ENCODE peak calls at places on chromosomes 4 and X, in four cellular contexts. One of them, this sample, is unnamed.

GRCh38 chr4:158255727-158256324 is 45.5 kb downstream of the TMEM144 start:
- DNase-seq in heart left ventricle: no peak
- DNase-seq in tibial nerve: peak; percentile 47
- DNase-seq in colonic mucosa: no peak
- DNase-seq in this sample: no peak

GRCh38 chrX:38857736-38858432 is 56.6 kb downstream of the MID1IP1 start:
- DNase-seq in heart left ventricle: no peak
- DNase-seq in tibial nerve: no peak
- DNase-seq in colonic mucosa: no peak
- DNase-seq in this sample: no peak

GRCh38 chrX:130114141-130114561 is 3.9 kb upstream of the ELF4 start:
- DNase-seq in heart left ventricle: no peak
- DNase-seq in tibial nerve: no peak
- DNase-seq in colonic mucosa: no peak
- DNase-seq in this sample: no peak

GRCh38 chrX:149274516-149275105 is 230.5 kb downstream of the IDS start:
- DNase-seq in heart left ventricle: no peak
- DNase-seq in tibial nerve: no peak
- DNase-seq in colonic mucosa: no peak
- DNase-seq in this sample: no peak

GRCh38 chr4:52037730-52038108 is 380 bp downstream of the SGCB start:
- DNase-seq in heart left ventricle: peak; percentile 60
- DNase-seq in tibial nerve: no peak
- DNase-seq in colonic mucosa: peak; percentile 33
- DNase-seq in this sample: peak; percentile 60

GRCh38 chrX:72349190-72349589 is 43.5 kb upstream of the CITED1 start:
- DNase-seq in heart left ventricle: no peak
- DNase-seq in tibial nerve: no peak
- DNase-seq in colonic mucosa: no peak
- DNase-seq in this sample: no peak

GRCh38 chr4:189117426-189117825 is 823.2 kb upstream of the FRG1 start:
- DNase-seq in heart left ventricle: no peak
- DNase-seq in tibial nerve: no peak
- DNase-seq in colonic mucosa: no peak
- DNase-seq in this sample: no peak

GRCh38 chr4:137819964-137820383 is 287.7 kb upstream of the PCDH18 start:
- DNase-seq in heart left ventricle: no peak
- DNase-seq in tibial nerve: no peak
- DNase-seq in colonic mucosa: no peak
- DNase-seq in this sample: no peak

GRCh38 chrX:115690554-115691216 is 129.7 kb downstream of the PLS3 start:
- DNase-seq in heart left ventricle: peak; percentile 31
- DNase-seq in tibial nerve: peak; percentile 80
- DNase-seq in colonic mucosa: peak; percentile 54
- DNase-seq in this sample: peak; percentile 18

GRCh38 chr4:170138580-170139194 is 48.9 kb upstream of the AADAT start:
- DNase-seq in heart left ventricle: peak; percentile 53
- DNase-seq in tibial nerve: peak; percentile 80
- DNase-seq in colonic mucosa: peak; percentile 75
- DNase-seq in this sample: peak; percentile 86

GRCh38 chr4:139564502-139564901 is 8.5 kb upstream of the SETD7 start:
- DNase-seq in heart left ventricle: no peak
- DNase-seq in tibial nerve: no peak
- DNase-seq in colonic mucosa: no peak
- DNase-seq in this sample: no peak

GRCh38 chr4:81919238-81919637 is 447.5 kb upstream of the RASGEF1B start:
- DNase-seq in heart left ventricle: no peak
- DNase-seq in tibial nerve: no peak
- DNase-seq in colonic mucosa: no peak
- DNase-seq in this sample: no peak

GRCh38 chr4:185640809-185641675 is 105.7 kb upstream of the PDLIM3 start:
- DNase-seq in heart left ventricle: no peak
- DNase-seq in tibial nerve: peak; percentile 70
- DNase-seq in colonic mucosa: no peak
- DNase-seq in this sample: no peak

GRCh38 chrX:22164770-22165388 is 107.8 kb upstream of the CBLL2 start:
- DNase-seq in heart left ventricle: no peak
- DNase-seq in tibial nerve: no peak
- DNase-seq in colonic mucosa: no peak
- DNase-seq in this sample: no peak

GRCh38 chr4:91171217-91171616 is 1044.0 kb downstream of the CCSER1 start:
- DNase-seq in heart left ventricle: no peak
- DNase-seq in tibial nerve: no peak
- DNase-seq in colonic mucosa: no peak
- DNase-seq in this sample: no peak

GRCh38 chrX:41408576-41408975 is 38.6 kb upstream of the NYX start:
- DNase-seq in heart left ventricle: no peak
- DNase-seq in tibial nerve: no peak
- DNase-seq in colonic mucosa: no peak
- DNase-seq in this sample: no peak

GRCh38 chrX:107374831-107375230 is 74.6 kb upstream of the FRMPD3 start:
- DNase-seq in heart left ventricle: no peak
- DNase-seq in tibial nerve: no peak
- DNase-seq in colonic mucosa: no peak
- DNase-seq in this sample: no peak

GRCh38 chrX:68822641-68823410 is 6.0 kb upstream of the EFNB1 start:
- DNase-seq in heart left ventricle: peak; percentile 56
- DNase-seq in tibial nerve: no peak
- DNase-seq in colonic mucosa: no peak
- DNase-seq in this sample: no peak

DNA sequence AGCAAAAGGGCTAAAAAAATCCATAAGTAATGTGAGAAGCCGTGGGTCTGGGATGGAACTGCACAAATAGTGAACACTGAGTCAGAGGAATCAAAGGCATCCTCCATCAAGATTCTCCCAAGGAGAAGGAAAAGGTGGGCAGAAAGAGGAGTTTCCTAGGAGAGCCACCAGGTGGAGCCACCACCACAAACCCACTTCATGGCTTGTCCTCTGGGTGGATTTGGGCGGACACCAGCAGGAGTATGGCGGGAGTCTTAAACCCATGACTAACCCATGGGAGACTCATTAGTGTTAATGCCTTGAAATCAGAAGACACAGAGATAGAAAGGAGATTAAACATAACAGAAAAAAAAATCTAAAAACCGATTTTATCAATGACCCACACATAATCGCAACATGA is 147.7 kb downstream of the SH3KBP1 start:
- DNase-seq in heart left ventricle: peak; percentile 52
- DNase-seq in tibial nerve: peak; percentile 7
- DNase-seq in colonic mucosa: peak; percentile 70
- DNase-seq in this sample: peak; percentile 74
- H3K4me1 ChIP-seq in heart left ventricle: no peaks in the 10 kb centered on the region
- H3K4me1 ChIP-seq in tibial nerve: no peaks in the 10 kb centered on the region
- H3K4me1 ChIP-seq in colonic mucosa: no peaks in the 10 kb centered on the region
- H3K4me1 ChIP-seq in this sample: no peaks in the 10 kb centered on the region

GRCh38 chr4:40576651-40577480 is 52.8 kb downstream of the RBM47 start:
- DNase-seq in heart left ventricle: peak; percentile 79
- DNase-seq in tibial nerve: peak; percentile 48
- DNase-seq in colonic mucosa: peak; percentile 90
- DNase-seq in this sample: peak; percentile 82

GRCh38 chr4:40571208-40571607 is 58.5 kb downstream of the RBM47 start:
- DNase-seq in heart left ventricle: no peak
- DNase-seq in tibial nerve: no peak
- DNase-seq in colonic mucosa: no peak
- DNase-seq in this sample: no peak

GRCh38 chr4:40572692-40573287 is 56.9 kb downstream of the RBM47 start:
- DNase-seq in heart left ventricle: no peak
- DNase-seq in tibial nerve: no peak
- DNase-seq in colonic mucosa: no peak
- DNase-seq in this sample: peak; percentile 68

GRCh38 chr4:40575846-40576245 is 53.8 kb downstream of the RBM47 start:
- DNase-seq in heart left ventricle: no peak
- DNase-seq in tibial nerve: no peak
- DNase-seq in colonic mucosa: no peak
- DNase-seq in this sample: no peak

GRCh38 chr4:40573593-40574311 is 55.9 kb downstream of the RBM47 start:
- DNase-seq in heart left ventricle: no peak
- DNase-seq in tibial nerve: no peak
- DNase-seq in colonic mucosa: no peak
- DNase-seq in this sample: no peak
- H3K4me1 ChIP-seq in heart left ventricle: peaks cover 13% of the 10 kb centered on the region
- H3K4me1 ChIP-seq in tibial nerve: no peaks in the 10 kb centered on the region
- H3K4me1 ChIP-seq in colonic mucosa: no peaks in the 10 kb centered on the region
- H3K4me1 ChIP-seq in this sample: peaks cover 19% of the 10 kb centered on the region

DNA sequence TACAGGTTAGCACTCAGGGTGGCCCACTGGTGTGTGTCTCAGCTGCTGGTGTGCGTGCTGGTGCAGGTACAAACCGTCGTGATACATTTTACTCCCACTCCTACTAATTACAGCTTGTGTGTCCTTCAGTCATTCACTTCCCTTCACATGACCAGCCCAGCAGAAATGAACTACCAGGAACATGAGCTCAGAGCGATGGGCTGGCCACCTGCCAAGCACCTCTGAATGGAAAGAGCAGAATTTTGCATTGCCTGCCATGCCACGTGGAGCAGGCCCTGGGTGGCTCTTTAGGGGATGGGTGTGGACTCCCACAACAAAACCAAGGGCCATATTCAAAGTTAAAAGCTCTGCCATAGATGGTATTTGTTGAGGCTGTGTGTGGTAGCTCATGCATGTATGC is 58.9 kb upstream of the PGM2 start:
- DNase-seq in heart left ventricle: peak; percentile 57
- DNase-seq in tibial nerve: peak; percentile 43
- DNase-seq in colonic mucosa: peak; percentile 68
- DNase-seq in this sample: no peak
- H3K4me1 ChIP-seq in heart left ventricle: no peaks in the 10 kb centered on the region
- H3K4me1 ChIP-seq in tibial nerve: no peaks in the 10 kb centered on the region
- H3K4me1 ChIP-seq in colonic mucosa: no peaks in the 10 kb centered on the region
- H3K4me1 ChIP-seq in this sample: no peaks in the 10 kb centered on the region

GRCh38 chr4:118343501-118343900 is 9.3 kb downstream of the PRSS12 start:
- DNase-seq in heart left ventricle: no peak
- DNase-seq in tibial nerve: no peak
- DNase-seq in colonic mucosa: no peak
- DNase-seq in this sample: no peak
- H3K4me1 ChIP-seq in heart left ventricle: no peaks in the 10 kb centered on the region
- H3K4me1 ChIP-seq in tibial nerve: no peaks in the 10 kb centered on the region
- H3K4me1 ChIP-seq in colonic mucosa: no peaks in the 10 kb centered on the region
- H3K4me1 ChIP-seq in this sample: peaks cover 9% of the 10 kb centered on the region

DNA sequence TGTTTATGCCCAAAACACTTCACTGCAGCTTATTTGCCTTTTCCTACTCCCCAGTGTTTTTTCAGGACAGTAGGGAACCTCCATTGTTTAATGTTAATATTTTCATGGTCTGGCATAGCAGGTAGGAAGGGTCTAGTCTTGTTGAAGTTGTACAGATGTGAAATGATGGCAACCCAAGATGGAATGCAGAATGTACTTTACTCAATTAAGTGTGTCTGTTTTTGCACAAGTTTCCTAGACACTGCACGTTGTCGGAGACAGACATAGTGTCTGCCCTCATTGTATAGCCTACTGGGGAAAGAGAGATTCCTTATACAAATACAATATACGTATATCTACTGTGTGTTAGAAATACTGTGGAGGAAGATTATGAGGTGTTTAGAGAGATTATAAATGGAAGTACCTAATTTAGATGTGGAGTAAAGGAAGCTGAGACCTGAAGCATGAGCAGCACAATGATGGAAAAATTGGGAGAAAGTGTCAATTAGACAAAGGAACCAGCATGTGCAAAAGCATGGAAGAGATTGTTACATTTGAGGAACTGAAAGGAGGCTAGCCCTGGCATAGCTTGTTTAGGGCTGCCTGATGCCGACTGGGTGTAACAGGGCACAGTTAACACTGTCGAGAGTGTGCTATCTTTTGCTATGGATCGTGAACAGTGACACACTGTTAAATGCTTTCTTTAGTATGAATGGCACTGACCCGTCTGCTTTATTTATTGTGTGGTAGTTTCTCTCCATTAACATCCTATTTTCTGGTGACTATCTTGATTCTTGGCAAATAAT is 18.4 kb downstream of the CPEB2 start:
- DNase-seq in heart left ventricle: no peak
- DNase-seq in tibial nerve: no peak
- DNase-seq in colonic mucosa: no peak
- DNase-seq in this sample: no peak
- H3K4me1 ChIP-seq in heart left ventricle: peaks cover 41% of the 10 kb centered on the region
- H3K4me1 ChIP-seq in tibial nerve: no peaks in the 10 kb centered on the region
- H3K4me1 ChIP-seq in colonic mucosa: no peaks in the 10 kb centered on the region
- H3K4me1 ChIP-seq in this sample: no peaks in the 10 kb centered on the region

GRCh38 chr4:105598044-105598443 is 45.6 kb downstream of the ARHGEF38 start:
- DNase-seq in heart left ventricle: no peak
- DNase-seq in tibial nerve: no peak
- DNase-seq in colonic mucosa: peak; percentile 56
- DNase-seq in this sample: no peak
- H3K4me1 ChIP-seq in heart left ventricle: no peaks in the 10 kb centered on the region
- H3K4me1 ChIP-seq in tibial nerve: no peaks in the 10 kb centered on the region
- H3K4me1 ChIP-seq in colonic mucosa: no peaks in the 10 kb centered on the region
- H3K4me1 ChIP-seq in this sample: no peaks in the 10 kb centered on the region